ENCODE peak calls at places on chromosome 12, in six cellular contexts. One of them, this sample, is unnamed.

GRCh38 chr12:15774819-15775218 is 14.4 kb downstream of the EPS8 start:
- DNase-seq in LNCaP clone FGC: no peak
- DNase-seq in NCI-H69: peak
- DNase-seq in GM23338: no peak
- DNase-seq in stimulated activated CD4-positive, alpha-beta T cell treated with anti-CD3 and anti-CD28 coated beads, Interleukin-15, amount 100 ng/mL, for 1 hour: no peak
- DNase-seq in A549: no peak
- DNase-seq in this sample: no peak

GRCh38 chr12:14950982-14951746 is 10.2 kb downstream of the ARHGDIB start:
- DNase-seq in LNCaP clone FGC: no peak
- DNase-seq in NCI-H69: no peak
- DNase-seq in GM23338: peak
- DNase-seq in stimulated activated CD4-positive, alpha-beta T cell treated with anti-CD3 and anti-CD28 coated beads, Interleukin-15, amount 100 ng/mL, for 1 hour: no peak
- DNase-seq in A549: no peak
- DNase-seq in this sample: no peak

GRCh38 chr12:1932264-1932777 is 13.9 kb upstream of the CACNA2D4 start:
- DNase-seq in LNCaP clone FGC: peak
- DNase-seq in NCI-H69: peak
- DNase-seq in GM23338: no peak
- DNase-seq in stimulated activated CD4-positive, alpha-beta T cell treated with anti-CD3 and anti-CD28 coated beads, Interleukin-15, amount 100 ng/mL, for 1 hour: no peak
- DNase-seq in A549: no peak
- DNase-seq in this sample: no peak

GRCh38 chr12:55842681-55843429 is at the start of gene MMP19:
- DNase-seq in LNCaP clone FGC: no peak
- DNase-seq in NCI-H69: no peak
- DNase-seq in GM23338: peak
- DNase-seq in stimulated activated CD4-positive, alpha-beta T cell treated with anti-CD3 and anti-CD28 coated beads, Interleukin-15, amount 100 ng/mL, for 1 hour: no peak
- DNase-seq in A549: peak
- DNase-seq in this sample: no peak

GRCh38 chr12:6171409-6172015 is 28.7 kb upstream of the CD9 start:
- DNase-seq in LNCaP clone FGC: no peak
- DNase-seq in NCI-H69: no peak
- DNase-seq in GM23338: no peak
- DNase-seq in stimulated activated CD4-positive, alpha-beta T cell treated with anti-CD3 and anti-CD28 coated beads, Interleukin-15, amount 100 ng/mL, for 1 hour: no peak
- DNase-seq in A549: no peak
- DNase-seq in this sample: no peak

GRCh38 chr12:50901685-50902113 is 50.6 kb upstream of the HIGD1C start:
- DNase-seq in LNCaP clone FGC: no peak
- DNase-seq in NCI-H69: peak
- DNase-seq in GM23338: no peak
- DNase-seq in stimulated activated CD4-positive, alpha-beta T cell treated with anti-CD3 and anti-CD28 coated beads, Interleukin-15, amount 100 ng/mL, for 1 hour: no peak
- DNase-seq in A549: no peak
- DNase-seq in this sample: no peak

GRCh38 chr12:22410497-22410896 is 76.0 kb upstream of the ST8SIA1 start:
- DNase-seq in LNCaP clone FGC: peak
- DNase-seq in NCI-H69: no peak
- DNase-seq in GM23338: no peak
- DNase-seq in stimulated activated CD4-positive, alpha-beta T cell treated with anti-CD3 and anti-CD28 coated beads, Interleukin-15, amount 100 ng/mL, for 1 hour: no peak
- DNase-seq in A549: no peak
- DNase-seq in this sample: no peak

GRCh38 chr12:104163631-104164030 is 25.6 kb upstream of the NFYB start:
- DNase-seq in LNCaP clone FGC: no peak
- DNase-seq in NCI-H69: peak
- DNase-seq in GM23338: no peak
- DNase-seq in stimulated activated CD4-positive, alpha-beta T cell treated with anti-CD3 and anti-CD28 coated beads, Interleukin-15, amount 100 ng/mL, for 1 hour: no peak
- DNase-seq in A549: no peak
- DNase-seq in this sample: no peak

GRCh38 chr12:78421011-78421410 is 443.6 kb upstream of the SYT1 start:
- DNase-seq in LNCaP clone FGC: no peak
- DNase-seq in NCI-H69: no peak
- DNase-seq in GM23338: no peak
- DNase-seq in stimulated activated CD4-positive, alpha-beta T cell treated with anti-CD3 and anti-CD28 coated beads, Interleukin-15, amount 100 ng/mL, for 1 hour: no peak
- DNase-seq in A549: no peak
- DNase-seq in this sample: no peak

GRCh38 chr12:18975933-18976332 is 153.6 kb upstream of the PLEKHA5 start:
- DNase-seq in LNCaP clone FGC: no peak
- DNase-seq in NCI-H69: no peak
- DNase-seq in GM23338: no peak
- DNase-seq in stimulated activated CD4-positive, alpha-beta T cell treated with anti-CD3 and anti-CD28 coated beads, Interleukin-15, amount 100 ng/mL, for 1 hour: no peak
- DNase-seq in A549: no peak
- DNase-seq in this sample: no peak

GRCh38 chr12:102172436-102172835 is 25.2 kb downstream of the PMCH start:
- DNase-seq in LNCaP clone FGC: no peak
- DNase-seq in NCI-H69: no peak
- DNase-seq in GM23338: no peak
- DNase-seq in stimulated activated CD4-positive, alpha-beta T cell treated with anti-CD3 and anti-CD28 coated beads, Interleukin-15, amount 100 ng/mL, for 1 hour: no peak
- DNase-seq in A549: no peak
- DNase-seq in this sample: no peak

This sample was measured in stimulated activated effector memory CD8-positive, alpha-beta T cell treated with anti-CD3 and anti-CD28 coated beads, Interleukin-12 subunit alpha, Interleukin-12 subunit beta, amount 100 ng/mL, for 72 hours.